ENCODE peak calls at places on chromosomes 2 and 18, in seven cellular contexts. O is CD4-positive, alpha-beta T cell; K is IMR-90; E is HFFc6; N is H9; M is ovary; D is tibial artery. Z is an unnamed sample.

GRCh38 chr18:37364237-37364636 is 201.4 kb downstream of the CELF4 start:
- DNase-seq in O (no peak), K (no peak), E (no peak), N (no peak), M (no peak), D (peak; percentile 41), Z (no peak)

GRCh38 chr2:45602624-45603023 is 8.4 kb downstream of the SRBD1 start:
- DNase-seq in O (no peak), K (no peak), E (no peak), N (no peak), M (no peak), D (no peak), Z (no peak)

GRCh38 chr18:23945416-23946079 is 69.0 kb upstream of the TTC39C start:
- DNase-seq in O (no peak), K (no peak), E (no peak), N (no peak), M (no peak), D (no peak), Z (no peak)

GRCh38 chr2:179891237-179891636 is 29.8 kb upstream of the ZNF385B start:
- DNase-seq in O (no peak), K (no peak), E (no peak), N (no peak), M (no peak), D (no peak), Z (no peak)

GRCh38 chr2:34738691-34739090 is 1139.6 kb upstream of the FAM98A start:
- DNase-seq in O (no peak), K (no peak), E (no peak), N (peak; percentile 67), M (no peak), D (no peak), Z (no peak)

GRCh38 chr2:218229239-218229638 is 12.2 kb downstream of the ARPC2 start:
- DNase-seq in O (peak; percentile 13), K (peak; percentile 87), E (peak; percentile 74), N (no peak), M (no peak), D (peak; percentile 26), Z (no peak)

GRCh38 chr2:131389657-131390056 is 25.7 kb upstream of the RAB6D start:
- DNase-seq in O (no peak), K (no peak), E (no peak), N (no peak), M (no peak), D (no peak), Z (no peak)

GRCh38 chr2:215313219-215313656 is 1.4 kb downstream of the ATIC start:
- DNase-seq in O (no peak), K (no peak), E (no peak), N (no peak), M (no peak), D (no peak), Z (no peak)

GRCh38 chr2:7666561-7667259 is 749.5 kb downstream of the RNF144A start:
- DNase-seq in O (no peak), K (no peak), E (no peak), N (no peak), M (no peak), D (no peak), Z (no peak)

GRCh38 chr2:118576109-118576855 is 271.2 kb downstream of the EN1 start:
- DNase-seq in O (no peak), K (no peak), E (no peak), N (no peak), M (no peak), D (no peak), Z (no peak)

GRCh38 chr2:189542145-189542882 is 38.3 kb downstream of the SLC40A1 start:
- DNase-seq in O (no peak), K (no peak), E (no peak), N (no peak), M (no peak), D (no peak), Z (no peak)

GRCh38 chr2:120552800-120553471 is 182.7 kb upstream of the GLI2 start:
- DNase-seq in O (no peak), K (peak; percentile 23), E (no peak), N (peak; percentile 95), M (peak; percentile 68), D (peak; percentile 75), Z (no peak)

GRCh38 chr2:98704499-98705332 is 26.2 kb downstream of the MGAT4A start:
- DNase-seq in O (no peak), K (no peak), E (no peak), N (no peak), M (no peak), D (no peak), Z (no peak)

GRCh38 chr2:38492042-38492615 is 110.6 kb downstream of the HNRNPLL start:
- DNase-seq in O (no peak), K (no peak), E (no peak), N (no peak), M (no peak), D (no peak), Z (no peak)

GRCh38 chr2:88088999-88089398 is 21.4 kb downstream of the SMYD1 start:
- DNase-seq in O (no peak), K (no peak), E (no peak), N (no peak), M (no peak), D (no peak), Z (no peak)

GRCh38 chr2:179454443-179455218 is 190.0 kb upstream of the SESTD1 start:
- DNase-seq in O (no peak), K (peak; percentile 98), E (peak; percentile 92), N (no peak), M (no peak), D (no peak), Z (no peak)

GRCh38 chr2:201795608-201796477 is 10.5 kb upstream of the CDK15 start:
- DNase-seq in O (no peak), K (peak; percentile 71), E (peak; percentile 65), N (peak; percentile 48), M (peak; percentile 45), D (no peak), Z (no peak)

GRCh38 chr2:240432820-240433801 is 2.4 kb upstream of the GPC1 start:
- DNase-seq in O (peak; percentile 2), K (no peak), E (no peak), N (peak; percentile 26), M (peak; percentile 46), D (peak; percentile 16), Z (peak; percentile 74)

GRCh38 chr2:235951980-235952379 is 216.2 kb downstream of the GBX2 start:
- DNase-seq in O (peak; percentile 33), K (no peak), E (no peak), N (no peak), M (no peak), D (no peak), Z (no peak)

GRCh38 chr2:233446616-233447305 is 92.5 kb downstream of the DGKD start:
- DNase-seq in O (no peak), K (no peak), E (no peak), N (no peak), M (peak; percentile 33), D (no peak), Z (no peak)

GRCh38 chr2:233447506-233448219 is 93.4 kb downstream of the DGKD start:
- DNase-seq in O (no peak), K (no peak), E (no peak), N (no peak), M (peak; percentile 35), D (peak; percentile 5), Z (no peak)

GRCh38 chr2:233449071-233449901 is 95.0 kb downstream of the DGKD start:
- DNase-seq in O (no peak), K (peak; percentile 48), E (peak; percentile 60), N (peak; percentile 84), M (peak; percentile 58), D (peak; percentile 17), Z (no peak)

GRCh38 chr2:233448565-233448964 is 94.3 kb downstream of the DGKD start:
- DNase-seq in O (no peak), K (no peak), E (no peak), N (no peak), M (no peak), D (peak; percentile 8), Z (no peak)

GRCh38 chr2:233448220-233448559 is 93.9 kb downstream of the DGKD start:
- DNase-seq in O (no peak), K (no peak), E (no peak), N (peak; percentile 67), M (no peak), D (peak; percentile 7), Z (no peak)
- TF ChIP-seq CTCF in O (no peak), K (peak; percentile 18), E (peak; percentile 30), N (peak; percentile 61), M (no peak), D (no peak), Z (peak; percentile 21)

DNA sequence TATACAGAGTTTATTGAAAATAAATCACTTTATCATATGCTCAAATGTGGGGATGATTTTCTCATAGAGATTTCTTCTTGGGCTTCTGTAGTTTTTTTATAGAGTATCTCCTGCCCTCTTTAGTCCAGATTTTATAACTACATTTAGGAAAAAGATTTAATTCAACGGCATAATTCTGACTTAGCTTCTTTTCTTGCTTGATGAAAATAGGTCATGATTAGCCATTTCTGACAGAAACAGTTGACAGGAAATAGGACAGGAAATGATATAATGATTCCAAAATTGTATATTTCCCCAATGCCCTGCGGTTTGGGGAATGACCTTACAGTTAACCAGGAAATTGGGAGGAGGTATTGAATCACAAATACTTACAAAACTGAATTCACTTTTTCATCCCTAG is 1531.9 kb upstream of the ACVR2A start:
- DNase-seq in O (no peak), K (peak; percentile 48), E (peak; percentile 2), N (no peak), M (no peak), D (no peak), Z (no peak)
- TF ChIP-seq CTCF in O (no peak), K (peak; percentile 50), E (peak; percentile 58), N (peak; percentile 34), M (no peak), D (peak; percentile 25), Z (peak; percentile 63)

GRCh38 chr2:143171817-143172216 is 42.6 kb downstream of the ARHGAP15 start:
- DNase-seq in O (no peak), K (peak; percentile 16), E (peak; percentile 11), N (no peak), M (no peak), D (no peak), Z (no peak)
- TF ChIP-seq CTCF in O (no peak), K (peak; percentile 46), E (peak; percentile 52), N (peak; percentile 66), M (no peak), D (peak; percentile 47), Z (peak; percentile 49)

GRCh38 chr2:62940697-62941096 is 109.9 kb upstream of the OTX1 start:
- DNase-seq in O (no peak), K (no peak), E (no peak), N (no peak), M (no peak), D (no peak), Z (no peak)

GRCh38 chr2:62944362-62944761 is 106.3 kb upstream of the OTX1 start:
- DNase-seq in O (no peak), K (no peak), E (no peak), N (no peak), M (no peak), D (no peak), Z (no peak)

GRCh38 chr2:62939735-62940491 is 110.7 kb upstream of the OTX1 start:
- DNase-seq in O (no peak), K (peak; percentile 93), E (peak; percentile 85), N (no peak), M (no peak), D (no peak), Z (no peak)

GRCh38 chr2:62938126-62938525 is 112.5 kb upstream of the OTX1 start:
- DNase-seq in O (no peak), K (peak; percentile 52), E (peak; percentile 23), N (no peak), M (no peak), D (no peak), Z (no peak)

DNA sequence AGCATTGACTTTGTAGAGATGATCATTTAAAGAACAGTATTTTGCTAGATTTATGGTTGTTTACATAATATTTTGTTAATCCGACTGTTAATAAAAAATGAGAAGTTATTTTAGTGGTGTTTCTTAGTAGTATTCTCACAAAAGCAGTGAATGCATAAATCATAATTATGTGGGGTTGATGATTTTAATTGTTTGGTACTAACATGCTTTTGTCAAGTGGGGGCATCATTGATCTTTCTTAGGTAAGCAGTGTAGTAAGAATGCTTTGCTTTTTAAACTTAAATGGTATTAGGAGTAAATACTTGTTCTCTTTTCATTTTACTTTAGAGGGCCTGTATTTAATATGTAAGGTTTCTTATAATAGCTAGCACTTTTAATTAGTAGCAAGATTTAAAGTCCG is 109.2 kb upstream of the OTX1 start:
- DNase-seq in O (no peak), K (no peak), E (no peak), N (no peak), M (no peak), D (no peak), Z (no peak)
- TF ChIP-seq CTCF in O (no peak), K (no peak), E (no peak), N (no peak), M (no peak), D (no peak), Z (no peak)